ENCODE peak calls at places on chromosomes 13 and 19, in five cellular contexts. One of them, this sample, is unnamed.

GRCh38 chr19:49059056-49059455 is 1.5 kb upstream of the CGB7 start:
- DNase-seq in mucosa of descending colon: no peak
- DNase-seq in ovary: no peak
- DNase-seq in naive thymus-derived CD8-positive, alpha-beta T cell: no peak
- DNase-seq in LoVo: no peak
- DNase-seq in this sample: no peak

GRCh38 chr19:7968796-7969559 is 25.5 kb upstream of the TIMM44 start:
- DNase-seq in LoVo: no peak
- DNase-seq in ovary: no peak
- DNase-seq in naive thymus-derived CD8-positive, alpha-beta T cell: no peak
- DNase-seq in mucosa of descending colon: peak
- DNase-seq in this sample: no peak

GRCh38 chr19:30393046-30393445 is 20.9 kb downstream of the ZNF536 start:
- DNase-seq in naive thymus-derived CD8-positive, alpha-beta T cell: no peak
- DNase-seq in mucosa of descending colon: no peak
- DNase-seq in LoVo: no peak
- DNase-seq in ovary: no peak
- DNase-seq in this sample: peak

GRCh38 chr19:31058676-31059075 is 290.6 kb downstream of the TSHZ3 start:
- DNase-seq in LoVo: no peak
- DNase-seq in mucosa of descending colon: no peak
- DNase-seq in ovary: no peak
- DNase-seq in naive thymus-derived CD8-positive, alpha-beta T cell: no peak
- DNase-seq in this sample: no peak

GRCh38 chr19:38389101-38389925 is 816 bp downstream of the SPRED3 start:
- DNase-seq in ovary: no peak
- DNase-seq in LoVo: no peak
- DNase-seq in mucosa of descending colon: no peak
- DNase-seq in naive thymus-derived CD8-positive, alpha-beta T cell: no peak
- DNase-seq in this sample: peak

GRCh38 chr13:110479648-110480047 is 81.9 kb downstream of the RAB20 start:
- DNase-seq in ovary: no peak
- DNase-seq in mucosa of descending colon: no peak
- DNase-seq in LoVo: no peak
- DNase-seq in naive thymus-derived CD8-positive, alpha-beta T cell: no peak
- DNase-seq in this sample: no peak

GRCh38 chr13:102729560-102730275 is 34.9 kb upstream of the METTL21C start:
- DNase-seq in naive thymus-derived CD8-positive, alpha-beta T cell: no peak
- DNase-seq in mucosa of descending colon: no peak
- DNase-seq in ovary: no peak
- DNase-seq in LoVo: peak
- DNase-seq in this sample: peak

GRCh38 chr13:94233401-94233800 is 246.1 kb downstream of the DCT start:
- DNase-seq in LoVo: no peak
- DNase-seq in ovary: no peak
- DNase-seq in mucosa of descending colon: no peak
- DNase-seq in naive thymus-derived CD8-positive, alpha-beta T cell: no peak
- DNase-seq in this sample: peak

GRCh38 chr13:105329359-105329758 is 1206.1 kb downstream of the EFNB2 start:
- DNase-seq in mucosa of descending colon: no peak
- DNase-seq in ovary: no peak
- DNase-seq in naive thymus-derived CD8-positive, alpha-beta T cell: no peak
- DNase-seq in LoVo: no peak
- DNase-seq in this sample: no peak

GRCh38 chr19:287381-287871 is 3.8 kb downstream of the PLPP2 start:
- DNase-seq in ovary: no peak
- DNase-seq in naive thymus-derived CD8-positive, alpha-beta T cell: no peak
- DNase-seq in mucosa of descending colon: no peak
- DNase-seq in LoVo: no peak
- DNase-seq in this sample: no peak

GRCh38 chr19:58474997-58475713 is 997 bp upstream of the ZNF446 start:
- DNase-seq in LoVo: no peak
- DNase-seq in ovary: no peak
- DNase-seq in naive thymus-derived CD8-positive, alpha-beta T cell: no peak
- DNase-seq in mucosa of descending colon: no peak
- DNase-seq in this sample: no peak

GRCh38 chr13:86933676-86934075 is 737.5 kb upstream of the SLITRK5 start:
- DNase-seq in ovary: no peak
- DNase-seq in naive thymus-derived CD8-positive, alpha-beta T cell: no peak
- DNase-seq in mucosa of descending colon: no peak
- DNase-seq in LoVo: no peak
- DNase-seq in this sample: no peak

GRCh38 chr13:74003374-74003773 is 130.8 kb downstream of the KLF12 start:
- DNase-seq in naive thymus-derived CD8-positive, alpha-beta T cell: no peak
- DNase-seq in mucosa of descending colon: no peak
- DNase-seq in ovary: no peak
- DNase-seq in LoVo: no peak
- DNase-seq in this sample: no peak

GRCh38 chr13:102770435-102770834 is 3.2 kb downstream of the TEX30 start:
- DNase-seq in ovary: no peak
- DNase-seq in naive thymus-derived CD8-positive, alpha-beta T cell: no peak
- DNase-seq in LoVo: no peak
- DNase-seq in mucosa of descending colon: no peak
- DNase-seq in this sample: no peak

GRCh38 chr13:113616281-113616906 is 31.8 kb downstream of the TFDP1 start:
- DNase-seq in ovary: no peak
- DNase-seq in mucosa of descending colon: peak
- DNase-seq in naive thymus-derived CD8-positive, alpha-beta T cell: no peak
- DNase-seq in LoVo: no peak
- DNase-seq in this sample: no peak

GRCh38 chr19:5001547-5002131 is 32.7 kb downstream of the KDM4B start:
- DNase-seq in LoVo: peak
- DNase-seq in mucosa of descending colon: no peak
- DNase-seq in naive thymus-derived CD8-positive, alpha-beta T cell: peak
- DNase-seq in ovary: no peak
- DNase-seq in this sample: peak

GRCh38 chr13:77574076-77574475 is 38.6 kb downstream of the SCEL start:
- DNase-seq in naive thymus-derived CD8-positive, alpha-beta T cell: no peak
- DNase-seq in mucosa of descending colon: no peak
- DNase-seq in LoVo: no peak
- DNase-seq in ovary: no peak
- DNase-seq in this sample: no peak

GRCh38 chr13:43232866-43233265 is 209.5 kb downstream of the DNAJC15 start:
- DNase-seq in mucosa of descending colon: no peak
- DNase-seq in ovary: no peak
- DNase-seq in naive thymus-derived CD8-positive, alpha-beta T cell: no peak
- DNase-seq in LoVo: no peak
- DNase-seq in this sample: peak

GRCh38 chr19:50838239-50838638 is 4.9 kb upstream of the KLK15 start:
- DNase-seq in ovary: no peak
- DNase-seq in LoVo: no peak
- DNase-seq in naive thymus-derived CD8-positive, alpha-beta T cell: no peak
- DNase-seq in mucosa of descending colon: no peak
- DNase-seq in this sample: peak